ENCODE peak calls at places on chromosome 7, in eight cellular contexts. Z is heart left ventricle, U is BE2C, O is PC-3, K is spleen, E is endothelial cell of umbilical vein, F is transverse colon, S is brain microvascular endothelial cell. C is an unnamed sample.

GRCh38 chr7:132815696-132816334 is 239.5 kb upstream of the PLXNA4 start:
- DNase-seq in S (no peak), O (peak), K (no peak), U (no peak), F (no peak), Z (no peak), E (peak), C (no peak)

GRCh38 chr7:96216373-96216772 is 105.5 kb downstream of the SLC25A13 start:
- DNase-seq in O (no peak), U (no peak), Z (no peak), F (no peak), K (no peak), S (no peak), E (no peak), C (no peak)

GRCh38 chr7:91263359-91264082 is 712 bp upstream of the FZD1 start:
- DNase-seq in U (peak), E (no peak), O (peak), F (peak), Z (peak), K (peak), S (no peak), C (peak)

GRCh38 chr7:77693830-77694583 is 2.3 kb upstream of the RSBN1L start:
- DNase-seq in Z (no peak), E (no peak), U (no peak), S (no peak), F (no peak), O (no peak), K (no peak), C (no peak)

GRCh38 chr7:47491637-47492036 is 90.3 kb downstream of the TNS3 start:
- DNase-seq in O (no peak), K (peak), Z (no peak), U (no peak), S (no peak), E (no peak), F (no peak), C (no peak)

GRCh38 chr7:116679495-116679894 is 7.5 kb downstream of the MET start:
- DNase-seq in O (no peak), E (peak), S (no peak), F (no peak), K (no peak), U (no peak), Z (no peak), C (no peak)

GRCh38 chr7:154848464-154848863 is 154.5 kb downstream of the PAXIP1 start:
- DNase-seq in O (no peak), U (no peak), F (no peak), Z (no peak), E (no peak), S (no peak), K (no peak), C (no peak)

GRCh38 chr7:142496545-142496991 is 238.7 kb upstream of the PRSS58 start:
- DNase-seq in U (no peak), Z (no peak), E (peak), K (no peak), O (peak), F (peak), S (no peak), C (no peak)

GRCh38 chr7:47026733-47027450 is 555.0 kb downstream of the TNS3 start:
- DNase-seq in F (no peak), K (no peak), U (no peak), Z (peak), S (no peak), O (no peak), E (no peak), C (no peak)

GRCh38 chr7:94395141-94396041 is 696 bp downstream of the COL1A2 start:
- DNase-seq in O (peak), U (peak), Z (no peak), S (peak), E (peak), K (no peak), F (peak), C (no peak)

DNA sequence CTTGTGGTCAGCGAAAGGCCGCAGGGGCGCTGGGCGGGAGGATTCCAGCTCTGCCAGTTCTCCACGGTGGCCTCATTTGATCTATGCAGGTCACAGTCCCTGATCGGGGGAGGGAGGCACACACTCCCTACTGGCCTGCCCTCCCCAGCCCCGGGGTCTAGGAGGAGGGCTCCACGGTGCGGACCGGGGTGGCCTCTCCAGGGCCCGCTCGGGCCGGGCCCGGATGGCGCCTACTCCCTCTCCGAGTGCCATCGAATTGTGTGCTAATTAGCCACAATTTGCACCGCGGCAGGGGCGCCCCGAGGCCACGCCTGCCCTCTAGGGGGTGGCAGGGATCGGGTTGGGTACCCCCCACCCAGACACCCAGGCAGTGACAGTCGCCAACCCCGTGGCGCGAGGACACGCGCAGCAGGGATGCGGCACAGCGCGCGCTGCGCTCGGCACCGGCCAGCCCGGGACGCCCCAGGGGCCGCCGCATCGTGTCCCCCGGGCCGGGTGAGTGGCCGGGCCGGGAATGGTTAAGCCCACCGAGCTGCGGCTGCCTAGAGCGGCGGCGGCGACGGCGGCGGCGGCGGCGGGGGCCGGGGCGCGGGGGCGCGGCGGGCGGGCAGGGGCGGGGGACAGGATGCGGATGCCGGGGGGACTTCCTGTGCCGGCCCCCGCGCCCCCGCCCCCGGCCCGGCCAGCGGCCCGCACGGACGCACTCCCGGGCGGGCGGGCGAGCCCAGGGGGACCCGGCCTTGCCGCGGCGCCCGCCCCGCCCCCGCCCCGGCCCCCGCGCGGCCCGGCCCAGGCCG is at the start of gene ZNF853:
- DNase-seq in U (no peak), E (no peak), O (no peak), F (no peak), S (no peak), K (peak), Z (no peak), C (peak)
- H3K4me3 ChIP-seq in U (peak), E (peak), O (peak), F (peak), S (peak), K (peak), Z (peak), C (peak)

DNA sequence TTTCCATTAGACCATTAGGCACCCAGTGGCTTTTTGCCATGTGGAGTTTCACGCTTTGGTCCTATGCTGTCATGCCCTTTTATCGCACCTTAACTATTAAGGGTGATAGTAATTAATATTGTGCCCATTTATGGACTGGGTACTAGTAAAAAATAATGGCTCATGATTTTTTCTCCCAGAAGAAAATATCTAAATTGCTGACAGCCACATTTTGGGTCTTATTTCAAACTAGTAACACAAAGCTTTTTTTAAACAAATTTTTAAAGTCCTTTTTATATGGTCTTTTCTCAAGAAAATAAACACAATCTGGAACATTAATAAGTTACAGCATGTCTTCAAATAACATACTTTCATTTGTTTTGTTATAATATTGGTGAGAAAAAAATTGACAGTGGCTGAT is 179.7 kb downstream of the ANKRD7 start:
- DNase-seq in K (no peak), F (no peak), Z (no peak), O (no peak), S (no peak), E (no peak), U (no peak), C (no peak)
- H3K4me3 ChIP-seq in K (no peak), F (no peak), Z (no peak), O (no peak), S (no peak), E (no peak), U (no peak), C (no peak)

GRCh38 chr7:139901840-139902370 is 72.8 kb downstream of the TBXAS1 start:
- DNase-seq in E (no peak), K (no peak), Z (no peak), U (no peak), F (no peak), S (no peak), O (no peak), C (no peak)
- H3K4me3 ChIP-seq in E (no peak), K (no peak), Z (no peak), U (no peak), F (no peak), S (no peak), O (no peak), C (no peak)

DNA sequence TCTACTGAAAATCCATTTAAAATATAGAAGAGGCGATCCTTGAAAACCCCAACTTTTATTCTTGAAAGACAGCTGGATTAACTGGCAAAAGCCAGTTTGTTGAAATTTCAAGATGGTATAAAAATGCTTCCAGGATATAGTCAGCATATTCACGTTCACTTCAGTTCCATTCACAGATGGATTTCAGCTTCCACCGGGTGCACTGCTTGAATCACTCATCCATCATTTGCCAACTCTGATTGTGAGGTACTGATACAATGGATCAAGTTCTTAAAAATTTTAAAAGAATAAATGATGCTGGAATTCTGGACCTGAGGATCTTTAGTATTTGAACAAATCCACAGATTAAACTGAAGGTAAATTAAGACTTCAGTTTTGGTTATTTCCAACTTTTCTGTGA is 2.4 kb downstream of the PURB start:
- DNase-seq in S (no peak), K (no peak), Z (no peak), O (peak), U (no peak), E (no peak), F (no peak), C (no peak)
- H3K4me3 ChIP-seq in S (peak), K (no peak), Z (peak), O (peak), U (peak), E (peak), F (no peak), C (peak)

GRCh38 chr7:99127636-99128035 is 16.3 kb downstream of the SMURF1 start:
- DNase-seq in Z (no peak), S (no peak), E (no peak), O (peak), K (no peak), F (no peak), U (no peak), C (no peak)
- H3K4me3 ChIP-seq in Z (no peak), S (no peak), E (no peak), O (no peak), K (no peak), F (no peak), U (no peak), C (no peak)

C was measured in upper lobe of left lung.